ENCODE peak calls at places on chromosome 10, in four cellular contexts. U is PC-9, C is sigmoid colon, R is endodermal cell. I is an unnamed sample. For H3K9me3 and H3K4me1, the result is how much of the 10 kb centered on the place peaks cover.

GRCh38 chr10:88062798-88063472 is 199.5 kb downstream of the PTEN start:
- DNase-seq in U (no peak), C (no peak), R (no peak), I (no peak)

GRCh38 chr10:94192333-94192732 is 170.4 kb downstream of the NOC3L start:
- DNase-seq in U (no peak), C (no peak), R (no peak), I (no peak)

GRCh38 chr10:44975487-44976331 is 2.9 kb downstream of the DEPP1 start:
- DNase-seq in U (peak), C (peak), R (peak), I (no peak)

GRCh38 chr10:31836569-31837406 is 91.8 kb downstream of the ARHGAP12 start:
- DNase-seq in U (peak), C (no peak), R (peak), I (peak)

GRCh38 chr10:78623577-78624215 is 445.1 kb upstream of the ZMIZ1 start:
- DNase-seq in U (peak), C (no peak), R (peak), I (peak)

GRCh38 chr10:133104076-133104965 is 16.6 kb downstream of the ADGRA1 start:
- DNase-seq in U (no peak), C (no peak), R (no peak), I (no peak)

GRCh38 chr10:116925061-116925460 is 75.8 kb downstream of the ENO4 start:
- DNase-seq in U (no peak), C (no peak), R (no peak), I (no peak)

GRCh38 chr10:98694014-98694413 is 247.3 kb upstream of the HPS1 start:
- DNase-seq in U (no peak), C (no peak), R (no peak), I (no peak)

GRCh38 chr10:78165617-78166016 is 132.0 kb downstream of the RPS24 start:
- DNase-seq in U (no peak), C (no peak), R (peak), I (no peak)

GRCh38 chr10:128098631-128099030 is 27.6 kb downstream of the MKI67 start:
- DNase-seq in U (no peak), C (no peak), R (no peak), I (no peak)

GRCh38 chr10:15461353-15462108 is 90.4 kb upstream of the FAM171A1 start:
- DNase-seq in U (no peak), C (no peak), R (no peak), I (no peak)

GRCh38 chr10:108848016-108848415 is 1075.3 kb downstream of the XPNPEP1 start:
- DNase-seq in U (no peak), C (no peak), R (no peak), I (no peak)

GRCh38 chr10:11023009-11023408 is 5.3 kb downstream of the CELF2 start:
- DNase-seq in U (no peak), C (no peak), R (no peak), I (no peak)

GRCh38 chr10:44881639-44882038 is 29.5 kb upstream of the TMEM72 start:
- DNase-seq in U (no peak), C (no peak), R (peak), I (no peak)

GRCh38 chr10:79103078-79103477 is 34.3 kb downstream of the ZMIZ1 start:
- DNase-seq in U (no peak), C (no peak), R (no peak), I (no peak)

GRCh38 chr10:112343056-112343806 is 30.7 kb upstream of the ACSL5 start:
- DNase-seq in U (no peak), C (no peak), R (no peak), I (no peak)

GRCh38 chr10:113628607-113629153 is 35.2 kb downstream of the NRAP start:
- DNase-seq in U (no peak), C (no peak), R (no peak), I (no peak)

GRCh38 chr10:119104653-119105024 is 726 bp downstream of the DENND10 start:
- DNase-seq in U (no peak), C (peak), R (peak), I (no peak)

GRCh38 chr10:74855027-74855426 is 28.6 kb downstream of the KAT6B start:
- DNase-seq in U (no peak), C (peak), R (peak), I (no peak)

GRCh38 chr10:52621635-52622079 is 150.9 kb downstream of the MBL2 start:
- DNase-seq in U (no peak), C (no peak), R (no peak), I (no peak)

GRCh38 chr10:110600487-110601101 is 33.1 kb downstream of the SMC3 start:
- DNase-seq in U (peak), C (no peak), R (peak), I (peak)

GRCh38 chr10:75076387-75076786 is 35.1 kb upstream of the SAMD8 start:
- DNase-seq in U (no peak), C (no peak), R (no peak), I (no peak)

GRCh38 chr10:96229568-96230030 is 41.8 kb downstream of the BLNK start:
- DNase-seq in U (peak), C (peak), R (peak), I (peak)

GRCh38 chr10:93859049-93859655 is 34.6 kb upstream of the SLC35G1 start:
- DNase-seq in U (no peak), C (no peak), R (no peak), I (no peak)

GRCh38 chr10:116741391-116742351 is 695 bp downstream of the HSPA12A start:
- DNase-seq in U (no peak), C (peak), R (peak), I (no peak)

GRCh38 chr10:44464503-44464902 is 79.6 kb upstream of the CXCL12 start:
- DNase-seq in U (no peak), C (no peak), R (no peak), I (no peak)

GRCh38 chr10:91838199-91838598 is 40.0 kb downstream of the TNKS2 start:
- DNase-seq in U (no peak), C (no peak), R (no peak), I (no peak)

GRCh38 chr10:51894752-51895151 is 195.4 kb upstream of the CSTF2T start:
- DNase-seq in U (no peak), C (no peak), R (no peak), I (no peak)

GRCh38 chr10:115355162-115355760 is 262.1 kb downstream of the ATRNL1 start:
- DNase-seq in U (peak), C (no peak), R (peak), I (peak)

GRCh38 chr10:122258136-122259074 is 12.7 kb upstream of the BTBD16 start:
- DNase-seq in U (no peak), C (peak), R (peak), I (no peak)

GRCh38 chr10:90398551-90398950 is 459.3 kb downstream of the HTR7 start:
- DNase-seq in U (no peak), C (no peak), R (no peak), I (no peak)

GRCh38 chr10:78310481-78311080 is 276.9 kb downstream of the RPS24 start:
- DNase-seq in U (no peak), C (no peak), R (no peak), I (no peak)

GRCh38 chr10:96395931-96396877 is 37.4 kb upstream of the OPALIN start:
- DNase-seq in U (peak), C (peak), R (peak), I (peak)

GRCh38 chr10:79050896-79051555 is 17.7 kb upstream of the ZMIZ1 start:
- DNase-seq in U (no peak), C (peak), R (peak), I (no peak)

GRCh38 chr10:64430690-64431323 is 909.6 kb downstream of the REEP3 start:
- DNase-seq in U (no peak), C (no peak), R (peak), I (peak)

GRCh38 chr10:101839421-101840063 is 4.1 kb downstream of the KCNIP2 start:
- DNase-seq in U (peak), C (no peak), R (peak), I (no peak)

DNA sequence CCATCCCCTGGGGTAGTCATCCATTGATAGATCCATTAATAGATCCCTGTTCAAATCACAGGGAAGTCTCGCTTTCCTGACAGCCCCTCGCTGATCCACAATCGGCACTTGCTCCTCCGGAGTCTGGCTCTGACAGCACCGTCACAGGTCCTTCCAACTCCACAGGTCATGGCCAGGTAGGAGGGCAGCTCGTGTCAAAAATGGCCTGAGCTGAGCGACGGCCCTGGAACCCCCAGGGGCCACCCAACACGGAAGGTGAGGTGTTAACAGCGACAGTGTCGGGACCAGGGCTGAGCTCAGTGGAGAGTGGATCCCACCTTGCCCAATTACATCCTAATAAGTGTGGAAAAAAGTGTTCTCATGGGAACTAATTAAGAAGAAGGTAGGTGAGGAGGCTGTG is 219.8 kb downstream of the TCERG1L start:
- DNase-seq in U (no peak), C (no peak), R (no peak), I (no peak)
- H3K9me3 ChIP-seq in U (under half), C (under half), R (under half), I (under half)

GRCh38 chr10:6035926-6036575 is 26.1 kb downstream of the IL2RA start:
- DNase-seq in U (no peak), C (peak), R (peak), I (no peak)
- H3K4me1 ChIP-seq in U (under half), C (under half), R (under half), I (under half)

DNA sequence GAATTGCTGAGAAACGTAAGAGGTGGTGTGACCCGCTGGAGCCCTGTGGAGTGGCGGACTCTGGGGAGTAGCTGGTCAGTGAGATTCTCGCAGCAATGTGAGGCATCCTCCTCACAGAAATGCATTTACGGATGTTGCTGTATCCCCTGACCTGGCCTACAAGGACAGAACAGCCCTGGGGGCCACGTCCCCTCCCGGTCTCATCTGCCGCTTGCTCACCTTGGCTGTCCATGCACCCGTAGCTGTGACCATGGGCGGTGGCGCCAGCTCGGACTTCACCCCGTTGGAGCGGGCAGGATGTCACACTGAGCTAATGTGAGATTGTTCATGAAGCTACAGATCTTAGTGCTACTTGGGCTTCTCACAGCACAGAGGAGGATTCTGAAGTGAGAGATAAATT is 193.8 kb downstream of the EBF3 start:
- DNase-seq in U (no peak), C (peak), R (peak), I (no peak)
- H3K9me3 ChIP-seq in U (under half), C (under half), R (under half), I (under half)

GRCh38 chr10:49093922-49094321 is 21.4 kb downstream of the VSTM4 start:
- DNase-seq in U (no peak), C (no peak), R (no peak), I (no peak)

GRCh38 chr10:49091450-49092210 is 23.7 kb downstream of the VSTM4 start:
- DNase-seq in U (no peak), C (no peak), R (no peak), I (no peak)

GRCh38 chr10:49094707-49095106 is 20.6 kb downstream of the VSTM4 start:
- DNase-seq in U (no peak), C (no peak), R (peak), I (no peak)

GRCh38 chr10:49092477-49092876 is 22.8 kb downstream of the VSTM4 start:
- DNase-seq in U (no peak), C (no peak), R (peak), I (no peak)

DNA sequence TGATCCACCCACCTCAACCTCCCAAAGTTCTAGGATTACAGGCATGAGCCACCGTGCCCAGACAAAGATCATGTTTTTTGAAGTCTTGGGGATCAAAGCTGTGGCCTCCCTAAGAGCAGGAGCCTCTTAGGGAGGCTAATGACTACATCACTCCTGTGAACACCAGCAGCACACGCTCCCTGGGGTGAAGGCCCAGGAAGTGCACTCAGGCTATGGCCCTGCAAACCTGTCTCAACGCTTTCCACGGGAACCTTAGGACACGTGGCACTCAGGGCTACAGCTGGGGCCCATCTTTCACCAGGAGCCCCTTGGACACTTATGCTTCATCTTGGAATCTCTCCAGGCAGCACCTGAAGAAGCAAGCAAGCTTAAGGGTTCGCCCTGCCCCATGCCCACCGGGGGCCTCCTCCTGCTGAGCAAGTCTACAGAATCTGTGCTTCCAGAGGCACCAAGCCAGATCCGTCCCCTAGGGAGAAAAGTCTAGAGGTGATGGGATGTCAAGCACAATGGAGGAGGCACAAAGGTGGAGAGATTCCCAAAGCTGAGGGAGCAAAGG is 18.4 kb downstream of the VSTM4 start:
- DNase-seq in U (no peak), C (no peak), R (peak), I (no peak)
- H3K4me1 ChIP-seq in U (under half), C (under half), R (under half), I (under half)

DNA sequence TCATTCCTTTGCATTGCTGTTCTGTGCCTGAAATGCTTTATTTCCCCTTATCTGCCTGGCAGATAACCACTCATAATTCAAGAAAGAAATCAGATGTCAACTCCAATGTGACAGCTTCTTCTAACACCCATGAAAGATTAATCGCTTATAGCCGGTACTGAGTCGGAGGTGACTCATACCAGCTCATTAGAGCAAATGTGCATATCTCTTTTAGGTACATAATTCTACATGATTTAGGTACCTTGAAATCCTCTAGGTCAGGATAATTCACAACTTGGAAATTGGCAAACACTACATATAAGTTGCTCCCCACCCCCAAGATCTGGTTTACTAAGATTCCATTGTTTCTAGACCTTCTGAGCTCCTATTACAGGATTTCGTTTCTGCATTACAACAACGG is 554.4 kb upstream of the SORCS1 start:
- DNase-seq in U (no peak), C (no peak), R (no peak), I (no peak)
- H3K9me3 ChIP-seq in U (under half), C (under half), R (under half), I (under half)

DNA sequence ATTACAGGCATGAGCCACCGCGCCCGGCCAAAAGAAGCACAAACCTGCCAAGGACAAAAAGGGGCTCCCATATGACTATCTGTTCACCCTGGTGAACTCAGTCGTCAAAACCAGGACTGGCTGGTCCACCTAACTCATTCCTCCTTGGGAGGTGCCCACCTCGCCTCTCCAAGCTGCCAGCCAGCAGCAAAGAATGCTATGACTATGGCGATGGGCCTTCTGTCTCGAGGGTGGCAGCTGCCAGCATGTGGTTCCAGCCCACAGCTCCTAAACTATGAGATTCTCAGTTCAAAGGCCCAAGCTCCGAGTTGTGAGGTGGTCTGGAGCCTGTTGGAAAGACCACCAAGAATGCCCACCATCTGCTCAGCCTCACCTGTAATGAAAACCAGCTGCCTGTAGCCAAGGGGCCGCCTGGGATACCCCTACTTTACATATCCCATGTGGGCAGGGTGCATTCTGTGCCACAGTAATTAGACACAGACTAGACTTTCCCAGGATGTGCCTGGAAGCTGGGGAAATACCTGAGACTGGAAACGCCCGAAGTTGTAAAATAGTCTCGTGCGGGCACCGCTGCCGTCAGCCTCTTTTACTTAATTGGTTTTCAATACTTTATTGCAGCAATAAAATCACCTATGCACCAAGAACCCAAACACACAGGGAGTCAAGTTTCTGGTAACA is 71.1 kb downstream of the ZRANB1 start:
- DNase-seq in U (no peak), C (no peak), R (no peak), I (no peak)
- H3K4me1 ChIP-seq in U (under half), C (half or more), R (under half), I (under half)

GRCh38 chr10:71292624-71293445 is 26.2 kb upstream of the SLC29A3 start:
- DNase-seq in U (no peak), C (no peak), R (no peak), I (no peak)
- H3K9me3 ChIP-seq in U (under half), C (under half), R (under half), I (under half)

DNA sequence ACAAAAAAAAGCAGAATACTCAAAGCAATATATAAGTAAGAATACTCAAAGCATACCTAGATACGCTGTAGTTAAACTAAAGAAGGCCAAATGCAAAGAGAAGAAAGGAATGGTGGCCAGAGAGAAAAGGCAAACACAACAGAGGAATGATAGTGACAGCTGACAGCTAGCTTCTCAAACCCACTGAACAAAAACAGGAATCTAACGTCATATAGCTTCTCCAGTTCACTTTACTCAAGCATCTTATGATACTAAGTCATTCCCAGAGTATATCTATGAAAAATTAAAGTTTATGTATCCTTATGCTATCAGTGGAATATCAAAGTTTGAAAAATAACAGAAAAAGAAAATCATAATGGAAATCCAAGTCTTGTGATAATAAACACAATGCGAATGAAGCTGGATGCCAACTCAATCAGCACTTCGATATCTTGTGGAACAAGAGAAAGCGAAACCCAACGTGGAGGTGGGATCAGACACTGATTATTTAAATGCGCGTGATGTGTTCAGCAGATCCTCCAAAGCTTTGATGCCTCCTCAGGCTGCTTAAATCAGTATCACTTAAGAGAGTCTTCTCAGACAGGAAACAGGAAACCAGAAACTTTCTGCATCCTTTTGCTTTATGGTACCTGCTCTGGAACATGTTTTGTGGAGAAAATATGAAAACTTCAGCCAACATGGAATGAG is 102.8 kb downstream of the PIP4K2A start:
- DNase-seq in U (no peak), C (no peak), R (no peak), I (no peak)
- H3K4me1 ChIP-seq in U (under half), C (under half), R (under half), I (under half)

GRCh38 chr10:131477457-131478205 is 166.1 kb upstream of the TCERG1L start:
- DNase-seq in U (no peak), C (no peak), R (peak), I (no peak)

GRCh38 chr10:131475043-131475442 is 163.5 kb upstream of the TCERG1L start:
- DNase-seq in U (no peak), C (no peak), R (no peak), I (no peak)

GRCh38 chr10:131473645-131474044 is 162.1 kb upstream of the TCERG1L start:
- DNase-seq in U (no peak), C (no peak), R (no peak), I (no peak)

GRCh38 chr10:131474426-131474825 is 162.9 kb upstream of the TCERG1L start:
- DNase-seq in U (no peak), C (no peak), R (no peak), I (no peak)

GRCh38 chr10:131475803-131476202 is 164.3 kb upstream of the TCERG1L start:
- DNase-seq in U (no peak), C (no peak), R (no peak), I (no peak)
- H3K9me3 ChIP-seq in U (under half), C (under half), R (under half), I (under half)

GRCh38 chr10:62059424-62059913 is 158.0 kb downstream of the ARID5B start:
- DNase-seq in U (no peak), C (no peak), R (no peak), I (no peak)
- H3K4me1 ChIP-seq in U (under half), C (half or more), R (under half), I (under half)